ENCODE peak calls at places on chromosomes 2 and 18, in four cellular contexts. S is WTC11, F is A549, A is K562. P is an unnamed sample.

GRCh38 chr2:120850551-120850950 is 114.9 kb downstream of the GLI2 start:
- DNase-seq in S (no peak), F (no peak), A (no peak), P (no peak)

GRCh38 chr2:103823847-103824246 is 1030.1 kb upstream of the POU3F3 start:
- DNase-seq in S (no peak), F (no peak), A (no peak), P (no peak)

GRCh38 chr2:127154985-127155650 is 48.2 kb upstream of the BIN1 start:
- DNase-seq in S (no peak), F (no peak), A (no peak), P (no peak)

GRCh38 chr2:227864161-227864756 is 7.2 kb upstream of the DAW1 start:
- DNase-seq in S (no peak), F (no peak), A (no peak), P (no peak)

GRCh38 chr2:126482582-126483464 is 173.1 kb upstream of the GYPC start:
- DNase-seq in S (no peak), F (no peak), A (no peak), P (peak)

GRCh38 chr2:158822212-158822611 is 27.1 kb downstream of the DAPL1 start:
- DNase-seq in S (no peak), F (no peak), A (no peak), P (no peak)

GRCh38 chr2:190996338-190996946 is 17.5 kb downstream of the STAT1 start:
- DNase-seq in S (peak), F (peak), A (peak), P (peak)

GRCh38 chr18:56413862-56414261 is 224.5 kb downstream of the TXNL1 start:
- DNase-seq in S (peak), F (no peak), A (no peak), P (no peak)

GRCh38 chr2:88810017-88810416 is 118.5 kb downstream of the RPIA start:
- DNase-seq in S (no peak), F (no peak), A (no peak), P (no peak)

GRCh38 chr18:59062643-59063006 is 77.1 kb upstream of the SEC11C start:
- DNase-seq in S (no peak), F (no peak), A (no peak), P (no peak)

GRCh38 chr2:34423301-34423700 is 824.2 kb upstream of the FAM98A start:
- DNase-seq in S (no peak), F (no peak), A (no peak), P (no peak)

GRCh38 chr2:64562148-64562784 is 38.1 kb downstream of the AFTPH start:
- DNase-seq in S (no peak), F (peak), A (no peak), P (peak)

GRCh38 chr2:222671259-222672067 is at the start of gene MOGAT1:
- DNase-seq in S (peak), F (peak), A (no peak), P (peak)

GRCh38 chr2:120546077-120546864 is 189.4 kb upstream of the GLI2 start:
- DNase-seq in S (no peak), F (no peak), A (peak), P (peak)

GRCh38 chr2:150146879-150147278 is 340.6 kb downstream of the RND3 start:
- DNase-seq in S (no peak), F (no peak), A (no peak), P (no peak)

GRCh38 chr18:58247363-58247834 is 203.4 kb downstream of the NEDD4L start:
- DNase-seq in S (peak), F (no peak), A (no peak), P (no peak)

GRCh38 chr2:100642425-100642824 is 79.6 kb downstream of the PDCL3 start:
- DNase-seq in S (no peak), F (no peak), A (no peak), P (no peak)

GRCh38 chr2:27527182-27527581 is 30.5 kb downstream of the GCKR start:
- DNase-seq in S (no peak), F (no peak), A (no peak), P (no peak)

GRCh38 chr2:102142829-102143449 is 393 bp downstream of the IL1R1 start:
- DNase-seq in S (peak), F (peak), A (no peak), P (peak)

GRCh38 chr2:106147665-106148064 is 46.4 kb downstream of the UXS1 start:
- DNase-seq in S (no peak), F (no peak), A (no peak), P (no peak)

GRCh38 chr2:105274046-105274445 is 32.5 kb downstream of the GPR45 start:
- DNase-seq in S (no peak), F (no peak), A (no peak), P (no peak)

GRCh38 chr2:140595107-140595506 is 1535.7 kb downstream of the LRP1B start:
- DNase-seq in S (no peak), F (no peak), A (no peak), P (no peak)

GRCh38 chr18:55401638-55402191 is 186.3 kb downstream of the TCF4 start:
- DNase-seq in S (peak), F (no peak), A (no peak), P (peak)

GRCh38 chr2:75221872-75222271 is 22.6 kb upstream of the TACR1 start:
- DNase-seq in S (no peak), F (no peak), A (no peak), P (no peak)

GRCh38 chr2:131039535-131039907 is 53.7 kb downstream of the FAM168B start:
- DNase-seq in S (no peak), F (no peak), A (no peak), P (no peak)

GRCh38 chr18:35508746-35509338 is 11.1 kb upstream of the INO80C start:
- DNase-seq in S (no peak), F (no peak), A (no peak), P (no peak)

GRCh38 chr2:9777081-9777480 is 66.2 kb upstream of the TAF1B start:
- DNase-seq in S (no peak), F (no peak), A (no peak), P (no peak)

GRCh38 chr2:124049136-124049535 is 24.0 kb downstream of the CNTNAP5 start:
- DNase-seq in S (no peak), F (no peak), A (no peak), P (no peak)

GRCh38 chr2:124045906-124046305 is 20.8 kb downstream of the CNTNAP5 start:
- DNase-seq in S (no peak), F (no peak), A (no peak), P (no peak)

GRCh38 chr2:124048102-124048501 is 23.0 kb downstream of the CNTNAP5 start:
- DNase-seq in S (no peak), F (no peak), A (no peak), P (no peak)

GRCh38 chr2:124048664-124049063 is 23.6 kb downstream of the CNTNAP5 start:
- DNase-seq in S (no peak), F (no peak), A (no peak), P (no peak)

DNA sequence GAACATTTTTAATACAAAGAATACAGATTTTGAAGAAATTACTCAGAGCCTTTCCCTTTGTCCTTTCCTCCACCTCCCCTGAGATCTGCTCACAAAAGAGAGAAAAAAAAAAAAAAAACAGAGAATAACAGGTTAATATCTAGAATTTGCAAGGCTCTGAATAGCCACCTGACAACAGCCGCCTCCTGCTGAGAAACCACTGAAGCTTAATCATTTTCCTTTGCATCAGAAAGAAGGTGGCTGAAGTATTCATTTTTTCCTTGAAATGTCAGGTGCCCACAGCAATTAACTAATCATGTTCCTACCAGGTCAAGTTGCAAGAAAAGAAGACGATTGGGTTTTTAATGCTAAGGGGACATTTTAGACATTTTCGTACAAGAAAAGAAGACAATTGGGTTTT is 21.2 kb downstream of the CNTNAP5 start:
- DNase-seq in S (peak), F (no peak), A (no peak), P (no peak)
- TF ChIP-seq NR3C1 in S (no peak), F (no peak), A (no peak), P (no peak)

DNA sequence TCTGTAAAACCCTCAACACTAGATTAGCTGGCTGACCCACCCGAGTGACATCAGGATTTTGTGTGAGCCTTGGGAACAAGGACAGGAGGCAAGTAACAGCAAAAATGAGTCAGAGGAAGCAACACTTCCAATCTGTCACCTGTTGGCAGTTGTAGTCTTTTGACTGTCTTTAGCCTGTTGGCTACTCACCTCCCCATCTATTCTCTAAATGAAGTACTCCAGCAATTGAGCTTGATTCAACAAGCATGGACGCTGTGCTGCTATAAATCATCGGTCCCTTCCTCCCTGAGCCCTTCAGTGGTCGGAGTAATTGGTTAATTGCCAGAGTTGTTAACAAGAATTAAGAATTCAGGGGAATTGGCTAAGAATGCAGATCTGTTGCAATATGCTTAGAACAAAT is 898.7 kb downstream of the BCL11A start:
- DNase-seq in S (no peak), F (no peak), A (no peak), P (no peak)
- TF ChIP-seq MAX in S (no peak), F (no peak), A (no peak), P (no peak)

DNA sequence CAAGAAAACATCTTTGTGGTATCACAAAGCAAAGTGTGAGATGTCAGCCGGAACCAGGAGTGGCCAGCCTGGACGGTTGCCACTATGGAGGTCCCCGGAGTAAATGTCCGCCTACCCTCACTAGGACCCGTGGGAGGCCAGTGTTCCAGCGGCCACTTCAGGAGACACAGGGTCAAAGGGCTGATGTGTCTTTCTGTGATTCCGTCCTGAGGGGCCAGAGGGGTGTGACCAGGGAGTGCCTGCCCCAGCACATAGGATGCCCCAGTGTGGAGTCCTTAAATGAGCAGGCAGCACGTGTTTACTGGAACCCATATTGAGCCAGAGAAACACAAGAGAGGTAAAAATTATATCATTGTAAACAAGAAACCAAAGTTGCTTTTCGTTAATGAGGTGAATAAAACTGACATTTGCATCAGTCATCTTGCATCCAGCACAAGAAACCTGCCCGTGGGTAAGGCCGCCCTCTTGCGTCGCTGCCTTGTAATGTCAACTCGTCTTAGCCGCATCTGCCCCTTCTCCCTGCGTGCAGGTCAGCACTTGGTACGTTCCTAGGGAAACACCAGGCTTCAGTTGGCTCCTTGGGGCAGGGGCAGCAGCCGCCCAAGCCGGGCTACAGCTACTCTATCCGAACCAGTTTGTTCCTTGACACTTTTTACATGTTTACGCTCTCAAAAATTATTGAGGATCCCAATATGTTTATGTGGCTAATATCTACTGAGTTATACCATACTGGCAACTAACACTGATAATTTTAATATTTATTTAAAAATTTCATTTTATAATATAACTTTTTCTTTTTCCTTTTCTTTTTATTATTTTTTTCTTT is 46.7 kb upstream of the LAPTM4A start:
- DNase-seq in S (peak), F (peak), A (peak), P (peak)
- TF ChIP-seq NR3C1 in S (no peak), F (no peak), A (no peak), P (no peak)

GRCh38 chr2:147164563-147164962 is 680.3 kb upstream of the ACVR2A start:
- DNase-seq in S (no peak), F (no peak), A (no peak), P (no peak)
- TF ChIP-seq MAX in S (no peak), F (no peak), A (no peak), P (no peak)

GRCh38 chr2:217795706-217796465 is 206.9 kb downstream of the TNS1 start:
- DNase-seq in S (no peak), F (no peak), A (no peak), P (no peak)

GRCh38 chr2:217794133-217794986 is 208.4 kb downstream of the TNS1 start:
- DNase-seq in S (no peak), F (no peak), A (peak), P (peak)

GRCh38 chr2:217792611-217793527 is 209.9 kb downstream of the TNS1 start:
- DNase-seq in S (no peak), F (no peak), A (no peak), P (peak)

GRCh38 chr2:217795067-217795466 is 207.7 kb downstream of the TNS1 start:
- DNase-seq in S (no peak), F (no peak), A (no peak), P (no peak)

DNA sequence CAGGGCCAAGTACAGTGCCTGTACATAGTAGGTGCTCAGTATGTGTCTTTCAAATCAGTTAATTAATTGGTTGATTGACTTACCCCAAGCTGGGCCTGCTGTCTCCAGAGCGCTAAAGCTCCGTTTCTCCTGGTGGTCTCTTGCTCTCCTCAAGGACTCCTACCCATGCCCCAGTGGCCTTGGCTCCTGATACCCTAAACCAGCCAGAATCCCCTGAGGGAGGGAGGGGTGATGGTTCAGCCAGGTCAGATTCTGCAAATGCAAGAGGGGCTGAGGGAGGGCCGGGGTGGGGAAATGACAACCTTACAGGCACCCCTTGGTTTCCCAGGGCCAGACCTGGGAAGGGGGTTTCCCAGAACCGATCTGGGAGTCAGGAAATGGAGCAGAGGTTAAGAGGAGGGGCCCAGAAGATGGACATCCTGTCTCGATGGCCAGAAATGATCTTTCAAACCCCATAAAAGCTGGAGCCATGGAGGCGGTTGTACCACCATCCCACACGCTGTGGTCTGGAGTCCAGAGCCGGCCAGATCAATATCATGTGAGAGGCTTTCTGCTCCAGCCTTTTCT is 209.1 kb downstream of the TNS1 start:
- DNase-seq in S (no peak), F (no peak), A (no peak), P (no peak)
- TF ChIP-seq NR3C1 in S (no peak), F (no peak), A (no peak), P (no peak)

P was measured in HepG2.